ENCODE peak calls at places on chromosomes 7 and 10, in eight cellular contexts. One of them, this sample, is unnamed.

GRCh38 chr7:27116019-27116411 is 13.5 kb upstream of the HOXA2 start:
- DNase-seq in SIG-M5: no peak
- DNase-seq in NCI-H1105 treated with DMSO at 0.1 percent for 48 hours: no peak
- DNase-seq in HTR-8/SVneo: no peak
- DNase-seq in stimulated activated CD8-positive, alpha-beta memory T cell treated with anti-CD3 and anti-CD28 coated beads, Interleukin-2, amount 100 ng/mL, for 1 hour: no peak
- DNase-seq in activated T-cell treated with anti-CD3 and anti-CD28 coated beads, Interleukin-2, amount 50 U/mL, for 1 hour: no peak
- DNase-seq in neuronal stem cell: no peak
- DNase-seq in HEK293T: no peak
- DNase-seq in this sample: no peak

GRCh38 chr7:6227294-6227846 is 45.1 kb downstream of the CYTH3 start:
- DNase-seq in HEK293T: no peak
- DNase-seq in activated T-cell treated with anti-CD3 and anti-CD28 coated beads, Interleukin-2, amount 50 U/mL, for 1 hour: no peak
- DNase-seq in NCI-H1105 treated with DMSO at 0.1 percent for 48 hours: peak
- DNase-seq in SIG-M5: no peak
- DNase-seq in HTR-8/SVneo: no peak
- DNase-seq in neuronal stem cell: no peak
- DNase-seq in stimulated activated CD8-positive, alpha-beta memory T cell treated with anti-CD3 and anti-CD28 coated beads, Interleukin-2, amount 100 ng/mL, for 1 hour: no peak
- DNase-seq in this sample: peak

GRCh38 chr10:129415261-129416135 is 51.5 kb upstream of the MGMT start:
- DNase-seq in neuronal stem cell: no peak
- DNase-seq in HTR-8/SVneo: no peak
- DNase-seq in stimulated activated CD8-positive, alpha-beta memory T cell treated with anti-CD3 and anti-CD28 coated beads, Interleukin-2, amount 100 ng/mL, for 1 hour: no peak
- DNase-seq in SIG-M5: no peak
- DNase-seq in NCI-H1105 treated with DMSO at 0.1 percent for 48 hours: no peak
- DNase-seq in HEK293T: no peak
- DNase-seq in activated T-cell treated with anti-CD3 and anti-CD28 coated beads, Interleukin-2, amount 50 U/mL, for 1 hour: no peak
- DNase-seq in this sample: no peak

GRCh38 chr7:81669476-81670105 is 100.3 kb downstream of the HGF start:
- DNase-seq in neuronal stem cell: no peak
- DNase-seq in stimulated activated CD8-positive, alpha-beta memory T cell treated with anti-CD3 and anti-CD28 coated beads, Interleukin-2, amount 100 ng/mL, for 1 hour: no peak
- DNase-seq in SIG-M5: no peak
- DNase-seq in HEK293T: no peak
- DNase-seq in NCI-H1105 treated with DMSO at 0.1 percent for 48 hours: peak
- DNase-seq in activated T-cell treated with anti-CD3 and anti-CD28 coated beads, Interleukin-2, amount 50 U/mL, for 1 hour: no peak
- DNase-seq in HTR-8/SVneo: no peak
- DNase-seq in this sample: peak

GRCh38 chr7:4434306-4434705 is 247.8 kb upstream of the FOXK1 start:
- DNase-seq in stimulated activated CD8-positive, alpha-beta memory T cell treated with anti-CD3 and anti-CD28 coated beads, Interleukin-2, amount 100 ng/mL, for 1 hour: no peak
- DNase-seq in NCI-H1105 treated with DMSO at 0.1 percent for 48 hours: no peak
- DNase-seq in SIG-M5: no peak
- DNase-seq in neuronal stem cell: no peak
- DNase-seq in activated T-cell treated with anti-CD3 and anti-CD28 coated beads, Interleukin-2, amount 50 U/mL, for 1 hour: no peak
- DNase-seq in HEK293T: no peak
- DNase-seq in HTR-8/SVneo: no peak
- DNase-seq in this sample: no peak

GRCh38 chr10:52440612-52441285 is 126.7 kb downstream of the DKK1 start:
- DNase-seq in activated T-cell treated with anti-CD3 and anti-CD28 coated beads, Interleukin-2, amount 50 U/mL, for 1 hour: no peak
- DNase-seq in HTR-8/SVneo: no peak
- DNase-seq in neuronal stem cell: no peak
- DNase-seq in stimulated activated CD8-positive, alpha-beta memory T cell treated with anti-CD3 and anti-CD28 coated beads, Interleukin-2, amount 100 ng/mL, for 1 hour: no peak
- DNase-seq in NCI-H1105 treated with DMSO at 0.1 percent for 48 hours: no peak
- DNase-seq in SIG-M5: no peak
- DNase-seq in HEK293T: no peak
- DNase-seq in this sample: no peak

GRCh38 chr7:80078159-80078731 is 56.4 kb upstream of the GNAI1 start:
- DNase-seq in activated T-cell treated with anti-CD3 and anti-CD28 coated beads, Interleukin-2, amount 50 U/mL, for 1 hour: no peak
- DNase-seq in HTR-8/SVneo: no peak
- DNase-seq in NCI-H1105 treated with DMSO at 0.1 percent for 48 hours: peak
- DNase-seq in HEK293T: no peak
- DNase-seq in stimulated activated CD8-positive, alpha-beta memory T cell treated with anti-CD3 and anti-CD28 coated beads, Interleukin-2, amount 100 ng/mL, for 1 hour: no peak
- DNase-seq in SIG-M5: no peak
- DNase-seq in neuronal stem cell: no peak
- DNase-seq in this sample: no peak

GRCh38 chr10:127228195-127228785 is 31.9 kb upstream of the INSYN2A start:
- DNase-seq in NCI-H1105 treated with DMSO at 0.1 percent for 48 hours: no peak
- DNase-seq in neuronal stem cell: no peak
- DNase-seq in SIG-M5: no peak
- DNase-seq in activated T-cell treated with anti-CD3 and anti-CD28 coated beads, Interleukin-2, amount 50 U/mL, for 1 hour: no peak
- DNase-seq in HEK293T: no peak
- DNase-seq in stimulated activated CD8-positive, alpha-beta memory T cell treated with anti-CD3 and anti-CD28 coated beads, Interleukin-2, amount 100 ng/mL, for 1 hour: no peak
- DNase-seq in HTR-8/SVneo: no peak
- DNase-seq in this sample: no peak

GRCh38 chr10:57699944-57700343 is 567.8 kb downstream of the IPMK start:
- DNase-seq in stimulated activated CD8-positive, alpha-beta memory T cell treated with anti-CD3 and anti-CD28 coated beads, Interleukin-2, amount 100 ng/mL, for 1 hour: no peak
- DNase-seq in neuronal stem cell: no peak
- DNase-seq in SIG-M5: no peak
- DNase-seq in NCI-H1105 treated with DMSO at 0.1 percent for 48 hours: peak
- DNase-seq in activated T-cell treated with anti-CD3 and anti-CD28 coated beads, Interleukin-2, amount 50 U/mL, for 1 hour: no peak
- DNase-seq in HEK293T: no peak
- DNase-seq in HTR-8/SVneo: no peak
- DNase-seq in this sample: no peak

GRCh38 chr10:114024876-114025609 is 18.6 kb upstream of the ADRB1 start:
- DNase-seq in HTR-8/SVneo: no peak
- DNase-seq in stimulated activated CD8-positive, alpha-beta memory T cell treated with anti-CD3 and anti-CD28 coated beads, Interleukin-2, amount 100 ng/mL, for 1 hour: no peak
- DNase-seq in NCI-H1105 treated with DMSO at 0.1 percent for 48 hours: no peak
- DNase-seq in activated T-cell treated with anti-CD3 and anti-CD28 coated beads, Interleukin-2, amount 50 U/mL, for 1 hour: no peak
- DNase-seq in HEK293T: no peak
- DNase-seq in SIG-M5: peak
- DNase-seq in neuronal stem cell: no peak
- DNase-seq in this sample: peak

GRCh38 chr7:13414661-13415105 is 574.8 kb downstream of the ETV1 start:
- DNase-seq in stimulated activated CD8-positive, alpha-beta memory T cell treated with anti-CD3 and anti-CD28 coated beads, Interleukin-2, amount 100 ng/mL, for 1 hour: no peak
- DNase-seq in neuronal stem cell: no peak
- DNase-seq in HEK293T: no peak
- DNase-seq in activated T-cell treated with anti-CD3 and anti-CD28 coated beads, Interleukin-2, amount 50 U/mL, for 1 hour: no peak
- DNase-seq in SIG-M5: no peak
- DNase-seq in HTR-8/SVneo: no peak
- DNase-seq in NCI-H1105 treated with DMSO at 0.1 percent for 48 hours: no peak
- DNase-seq in this sample: peak

GRCh38 chr10:60394444-60394843 is 4.8 kb upstream of the ANK3 start:
- DNase-seq in neuronal stem cell: no peak
- DNase-seq in NCI-H1105 treated with DMSO at 0.1 percent for 48 hours: no peak
- DNase-seq in HTR-8/SVneo: no peak
- DNase-seq in HEK293T: no peak
- DNase-seq in SIG-M5: no peak
- DNase-seq in stimulated activated CD8-positive, alpha-beta memory T cell treated with anti-CD3 and anti-CD28 coated beads, Interleukin-2, amount 100 ng/mL, for 1 hour: no peak
- DNase-seq in activated T-cell treated with anti-CD3 and anti-CD28 coated beads, Interleukin-2, amount 50 U/mL, for 1 hour: no peak
- DNase-seq in this sample: no peak

GRCh38 chr7:26267631-26268166 is 24.0 kb upstream of the SNX10 start:
- DNase-seq in stimulated activated CD8-positive, alpha-beta memory T cell treated with anti-CD3 and anti-CD28 coated beads, Interleukin-2, amount 100 ng/mL, for 1 hour: no peak
- DNase-seq in HTR-8/SVneo: no peak
- DNase-seq in HEK293T: no peak
- DNase-seq in activated T-cell treated with anti-CD3 and anti-CD28 coated beads, Interleukin-2, amount 50 U/mL, for 1 hour: no peak
- DNase-seq in SIG-M5: no peak
- DNase-seq in neuronal stem cell: no peak
- DNase-seq in NCI-H1105 treated with DMSO at 0.1 percent for 48 hours: no peak
- DNase-seq in this sample: no peak

GRCh38 chr10:3090914-3091313 is 23.6 kb downstream of the PFKP start:
- DNase-seq in activated T-cell treated with anti-CD3 and anti-CD28 coated beads, Interleukin-2, amount 50 U/mL, for 1 hour: no peak
- DNase-seq in NCI-H1105 treated with DMSO at 0.1 percent for 48 hours: no peak
- DNase-seq in HTR-8/SVneo: peak
- DNase-seq in HEK293T: no peak
- DNase-seq in SIG-M5: no peak
- DNase-seq in neuronal stem cell: no peak
- DNase-seq in stimulated activated CD8-positive, alpha-beta memory T cell treated with anti-CD3 and anti-CD28 coated beads, Interleukin-2, amount 100 ng/mL, for 1 hour: no peak
- DNase-seq in this sample: peak

GRCh38 chr7:29005829-29006228 is 47.7 kb upstream of the TRIL start:
- DNase-seq in stimulated activated CD8-positive, alpha-beta memory T cell treated with anti-CD3 and anti-CD28 coated beads, Interleukin-2, amount 100 ng/mL, for 1 hour: no peak
- DNase-seq in neuronal stem cell: no peak
- DNase-seq in NCI-H1105 treated with DMSO at 0.1 percent for 48 hours: no peak
- DNase-seq in HTR-8/SVneo: no peak
- DNase-seq in HEK293T: no peak
- DNase-seq in SIG-M5: no peak
- DNase-seq in activated T-cell treated with anti-CD3 and anti-CD28 coated beads, Interleukin-2, amount 50 U/mL, for 1 hour: no peak
- DNase-seq in this sample: peak

GRCh38 chr7:42219447-42219846 is 17.6 kb downstream of the GLI3 start:
- DNase-seq in NCI-H1105 treated with DMSO at 0.1 percent for 48 hours: no peak
- DNase-seq in HTR-8/SVneo: no peak
- DNase-seq in neuronal stem cell: no peak
- DNase-seq in SIG-M5: no peak
- DNase-seq in stimulated activated CD8-positive, alpha-beta memory T cell treated with anti-CD3 and anti-CD28 coated beads, Interleukin-2, amount 100 ng/mL, for 1 hour: no peak
- DNase-seq in activated T-cell treated with anti-CD3 and anti-CD28 coated beads, Interleukin-2, amount 50 U/mL, for 1 hour: no peak
- DNase-seq in HEK293T: no peak
- DNase-seq in this sample: peak

GRCh38 chr7:16509829-16510228 is 16.8 kb upstream of the LRRC72 start:
- DNase-seq in NCI-H1105 treated with DMSO at 0.1 percent for 48 hours: no peak
- DNase-seq in HTR-8/SVneo: no peak
- DNase-seq in SIG-M5: no peak
- DNase-seq in HEK293T: no peak
- DNase-seq in stimulated activated CD8-positive, alpha-beta memory T cell treated with anti-CD3 and anti-CD28 coated beads, Interleukin-2, amount 100 ng/mL, for 1 hour: no peak
- DNase-seq in neuronal stem cell: no peak
- DNase-seq in activated T-cell treated with anti-CD3 and anti-CD28 coated beads, Interleukin-2, amount 50 U/mL, for 1 hour: no peak
- DNase-seq in this sample: no peak

GRCh38 chr10:59773088-59773487 is 19.8 kb upstream of the MRLN start:
- DNase-seq in SIG-M5: no peak
- DNase-seq in stimulated activated CD8-positive, alpha-beta memory T cell treated with anti-CD3 and anti-CD28 coated beads, Interleukin-2, amount 100 ng/mL, for 1 hour: no peak
- DNase-seq in HEK293T: no peak
- DNase-seq in NCI-H1105 treated with DMSO at 0.1 percent for 48 hours: no peak
- DNase-seq in activated T-cell treated with anti-CD3 and anti-CD28 coated beads, Interleukin-2, amount 50 U/mL, for 1 hour: no peak
- DNase-seq in neuronal stem cell: no peak
- DNase-seq in HTR-8/SVneo: no peak
- DNase-seq in this sample: no peak

GRCh38 chr7:84704380-84704779 is 482.5 kb downstream of the SEMA3D start:
- DNase-seq in SIG-M5: no peak
- DNase-seq in stimulated activated CD8-positive, alpha-beta memory T cell treated with anti-CD3 and anti-CD28 coated beads, Interleukin-2, amount 100 ng/mL, for 1 hour: no peak
- DNase-seq in neuronal stem cell: no peak
- DNase-seq in HTR-8/SVneo: no peak
- DNase-seq in HEK293T: no peak
- DNase-seq in NCI-H1105 treated with DMSO at 0.1 percent for 48 hours: no peak
- DNase-seq in activated T-cell treated with anti-CD3 and anti-CD28 coated beads, Interleukin-2, amount 50 U/mL, for 1 hour: no peak
- DNase-seq in this sample: no peak

GRCh38 chr7:115724400-115725056 is 306.0 kb downstream of the TFEC start:
- DNase-seq in HTR-8/SVneo: no peak
- DNase-seq in NCI-H1105 treated with DMSO at 0.1 percent for 48 hours: peak
- DNase-seq in HEK293T: peak
- DNase-seq in neuronal stem cell: no peak
- DNase-seq in activated T-cell treated with anti-CD3 and anti-CD28 coated beads, Interleukin-2, amount 50 U/mL, for 1 hour: no peak
- DNase-seq in stimulated activated CD8-positive, alpha-beta memory T cell treated with anti-CD3 and anti-CD28 coated beads, Interleukin-2, amount 100 ng/mL, for 1 hour: no peak
- DNase-seq in SIG-M5: no peak
- DNase-seq in this sample: peak

GRCh38 chr7:36216063-36216684 is 63.1 kb downstream of the EEPD1 start:
- DNase-seq in HEK293T: no peak
- DNase-seq in stimulated activated CD8-positive, alpha-beta memory T cell treated with anti-CD3 and anti-CD28 coated beads, Interleukin-2, amount 100 ng/mL, for 1 hour: no peak
- DNase-seq in HTR-8/SVneo: no peak
- DNase-seq in neuronal stem cell: no peak
- DNase-seq in NCI-H1105 treated with DMSO at 0.1 percent for 48 hours: no peak
- DNase-seq in activated T-cell treated with anti-CD3 and anti-CD28 coated beads, Interleukin-2, amount 50 U/mL, for 1 hour: no peak
- DNase-seq in SIG-M5: no peak
- DNase-seq in this sample: no peak

GRCh38 chr10:47183726-47184084 is 116.3 kb upstream of the GDF10 start:
- DNase-seq in HTR-8/SVneo: no peak
- DNase-seq in HEK293T: no peak
- DNase-seq in NCI-H1105 treated with DMSO at 0.1 percent for 48 hours: no peak
- DNase-seq in stimulated activated CD8-positive, alpha-beta memory T cell treated with anti-CD3 and anti-CD28 coated beads, Interleukin-2, amount 100 ng/mL, for 1 hour: no peak
- DNase-seq in activated T-cell treated with anti-CD3 and anti-CD28 coated beads, Interleukin-2, amount 50 U/mL, for 1 hour: no peak
- DNase-seq in SIG-M5: no peak
- DNase-seq in neuronal stem cell: no peak
- DNase-seq in this sample: peak

GRCh38 chr10:92354587-92354986 is 63.6 kb downstream of the MARCHF5 start:
- DNase-seq in neuronal stem cell: no peak
- DNase-seq in HTR-8/SVneo: no peak
- DNase-seq in stimulated activated CD8-positive, alpha-beta memory T cell treated with anti-CD3 and anti-CD28 coated beads, Interleukin-2, amount 100 ng/mL, for 1 hour: no peak
- DNase-seq in SIG-M5: no peak
- DNase-seq in NCI-H1105 treated with DMSO at 0.1 percent for 48 hours: no peak
- DNase-seq in HEK293T: no peak
- DNase-seq in activated T-cell treated with anti-CD3 and anti-CD28 coated beads, Interleukin-2, amount 50 U/mL, for 1 hour: no peak
- DNase-seq in this sample: no peak

GRCh38 chr10:108521827-108522503 is 1357.5 kb upstream of the SORCS1 start:
- DNase-seq in stimulated activated CD8-positive, alpha-beta memory T cell treated with anti-CD3 and anti-CD28 coated beads, Interleukin-2, amount 100 ng/mL, for 1 hour: no peak
- DNase-seq in SIG-M5: no peak
- DNase-seq in HEK293T: no peak
- DNase-seq in HTR-8/SVneo: no peak
- DNase-seq in neuronal stem cell: no peak
- DNase-seq in NCI-H1105 treated with DMSO at 0.1 percent for 48 hours: peak
- DNase-seq in activated T-cell treated with anti-CD3 and anti-CD28 coated beads, Interleukin-2, amount 50 U/mL, for 1 hour: no peak
- DNase-seq in this sample: no peak

GRCh38 chr10:21496285-21497176 is 29.0 kb downstream of the SKIDA1 start:
- DNase-seq in NCI-H1105 treated with DMSO at 0.1 percent for 48 hours: peak
- DNase-seq in stimulated activated CD8-positive, alpha-beta memory T cell treated with anti-CD3 and anti-CD28 coated beads, Interleukin-2, amount 100 ng/mL, for 1 hour: no peak
- DNase-seq in HEK293T: peak
- DNase-seq in neuronal stem cell: no peak
- DNase-seq in HTR-8/SVneo: peak
- DNase-seq in activated T-cell treated with anti-CD3 and anti-CD28 coated beads, Interleukin-2, amount 50 U/mL, for 1 hour: peak
- DNase-seq in SIG-M5: no peak
- DNase-seq in this sample: peak

GRCh38 chr7:44547536-44548221 is 6.5 kb upstream of the NPC1L1 start:
- DNase-seq in HEK293T: no peak
- DNase-seq in activated T-cell treated with anti-CD3 and anti-CD28 coated beads, Interleukin-2, amount 50 U/mL, for 1 hour: no peak
- DNase-seq in SIG-M5: no peak
- DNase-seq in stimulated activated CD8-positive, alpha-beta memory T cell treated with anti-CD3 and anti-CD28 coated beads, Interleukin-2, amount 100 ng/mL, for 1 hour: no peak
- DNase-seq in neuronal stem cell: no peak
- DNase-seq in HTR-8/SVneo: no peak
- DNase-seq in NCI-H1105 treated with DMSO at 0.1 percent for 48 hours: no peak
- DNase-seq in this sample: no peak

GRCh38 chr10:69202332-69202731 is 17.8 kb upstream of the HKDC1 start:
- DNase-seq in activated T-cell treated with anti-CD3 and anti-CD28 coated beads, Interleukin-2, amount 50 U/mL, for 1 hour: no peak
- DNase-seq in SIG-M5: no peak
- DNase-seq in NCI-H1105 treated with DMSO at 0.1 percent for 48 hours: no peak
- DNase-seq in HTR-8/SVneo: no peak
- DNase-seq in neuronal stem cell: no peak
- DNase-seq in stimulated activated CD8-positive, alpha-beta memory T cell treated with anti-CD3 and anti-CD28 coated beads, Interleukin-2, amount 100 ng/mL, for 1 hour: no peak
- DNase-seq in HEK293T: no peak
- DNase-seq in this sample: no peak

GRCh38 chr7:85000973-85001372 is 185.9 kb downstream of the SEMA3D start:
- DNase-seq in stimulated activated CD8-positive, alpha-beta memory T cell treated with anti-CD3 and anti-CD28 coated beads, Interleukin-2, amount 100 ng/mL, for 1 hour: no peak
- DNase-seq in activated T-cell treated with anti-CD3 and anti-CD28 coated beads, Interleukin-2, amount 50 U/mL, for 1 hour: no peak
- DNase-seq in neuronal stem cell: no peak
- DNase-seq in HEK293T: no peak
- DNase-seq in SIG-M5: no peak
- DNase-seq in NCI-H1105 treated with DMSO at 0.1 percent for 48 hours: peak
- DNase-seq in HTR-8/SVneo: no peak
- DNase-seq in this sample: no peak

GRCh38 chr10:43905502-43906236 is 257.0 kb upstream of the ZNF32 start:
- DNase-seq in activated T-cell treated with anti-CD3 and anti-CD28 coated beads, Interleukin-2, amount 50 U/mL, for 1 hour: no peak
- DNase-seq in SIG-M5: no peak
- DNase-seq in neuronal stem cell: no peak
- DNase-seq in NCI-H1105 treated with DMSO at 0.1 percent for 48 hours: no peak
- DNase-seq in HTR-8/SVneo: no peak
- DNase-seq in stimulated activated CD8-positive, alpha-beta memory T cell treated with anti-CD3 and anti-CD28 coated beads, Interleukin-2, amount 100 ng/mL, for 1 hour: no peak
- DNase-seq in HEK293T: no peak
- DNase-seq in this sample: peak